ENCODE peak calls at places on chromosomes 12 and 14, in five cellular contexts. Z is AG09309, C is prostate gland, F is AG10803, N is kidney. I is an unnamed sample.

GRCh38 chr12:98644433-98644711 is 216 bp downstream of the IKBIP start:
- DNase-seq in Z (peak), N (no peak), C (peak), F (no peak), I (peak)

GRCh38 chr12:104360988-104361707 is 57.6 kb downstream of the EID3 start:
- DNase-seq in C (no peak), Z (no peak), F (no peak), N (no peak), I (no peak)

GRCh38 chr12:19885092-19885813 is 446.0 kb downstream of the AEBP2 start:
- DNase-seq in N (no peak), F (peak), Z (no peak), C (no peak), I (no peak)

GRCh38 chr14:31855262-31855661 is 221.8 kb upstream of the ARHGAP5 start:
- DNase-seq in F (peak), C (no peak), Z (no peak), N (no peak), I (no peak)

GRCh38 chr12:28872654-28873268 is 276.3 kb upstream of the FAR2 start:
- DNase-seq in Z (no peak), N (no peak), F (peak), C (no peak), I (peak)

GRCh38 chr12:26205298-26205697 is 9.9 kb downstream of the SSPN start:
- DNase-seq in C (no peak), F (no peak), N (no peak), Z (no peak), I (no peak)

GRCh38 chr14:22657861-22658260 is 13.7 kb upstream of the OR6J1 start:
- DNase-seq in C (no peak), N (no peak), F (peak), Z (no peak), I (peak)

GRCh38 chr12:117127933-117128823 is 29.0 kb upstream of the TESC start:
- DNase-seq in F (no peak), C (no peak), Z (no peak), N (no peak), I (peak)

GRCh38 chr14:103624860-103625259 is 4.2 kb upstream of the KLC1 start:
- DNase-seq in N (peak), F (peak), C (peak), Z (no peak), I (peak)

GRCh38 chr12:92739099-92739498 is 36.3 kb downstream of the PLEKHG7 start:
- DNase-seq in Z (no peak), N (no peak), C (no peak), F (peak), I (no peak)

GRCh38 chr14:66405158-66405557 is 81.0 kb upstream of the CCDC196 start:
- DNase-seq in C (no peak), F (no peak), Z (no peak), N (no peak), I (peak)

GRCh38 chr12:105567061-105567460 is 236.6 kb downstream of the C12orf75 start:
- DNase-seq in Z (no peak), N (no peak), C (no peak), F (no peak), I (peak)

GRCh38 chr14:101103321-101103901 is 199.9 kb upstream of the RTL1 start:
- DNase-seq in N (peak), C (no peak), F (no peak), Z (no peak), I (no peak)

GRCh38 chr14:35576260-35576659 is 42.3 kb downstream of the INSM2 start:
- DNase-seq in F (no peak), Z (no peak), N (no peak), C (no peak), I (peak)

GRCh38 chr12:66516133-66516532 is 162.7 kb downstream of the GRIP1 start:
- DNase-seq in F (peak), C (no peak), N (no peak), Z (no peak), I (no peak)

GRCh38 chr12:14774944-14775651 is 28.2 kb downstream of the WBP11 start:
- DNase-seq in Z (peak), N (peak), F (peak), C (peak), I (peak)

GRCh38 chr12:79549531-79550271 is 141.1 kb downstream of the PAWR start:
- DNase-seq in F (peak), C (no peak), N (no peak), Z (peak), I (no peak)

GRCh38 chr12:42361909-42362706 is 36.1 kb downstream of the PPHLN1 start:
- DNase-seq in C (no peak), N (no peak), F (no peak), Z (no peak), I (no peak)

GRCh38 chr12:49538740-49539403 is at the start of gene KCNH3:
- DNase-seq in N (peak), C (peak), F (peak), Z (no peak), I (peak)

GRCh38 chr12:53152390-53152789 is 28.1 kb upstream of the ZNF740 start:
- DNase-seq in F (no peak), C (no peak), Z (no peak), N (no peak), I (no peak)

GRCh38 chr12:55797068-55797467 is 20.5 kb downstream of the SARNP start:
- DNase-seq in F (peak), N (no peak), C (peak), Z (no peak), I (peak)

GRCh38 chr12:98635657-98636323 is 8.8 kb downstream of the IKBIP start:
- DNase-seq in C (no peak), Z (peak), F (peak), N (no peak), I (peak)

GRCh38 chr12:56867216-56867615 is 67.0 kb downstream of the SDR9C7 start:
- DNase-seq in F (no peak), Z (no peak), C (no peak), N (no peak), I (no peak)

GRCh38 chr12:118052324-118053070 is 8.5 kb downstream of the WSB2 start:
- DNase-seq in F (peak), N (peak), Z (peak), C (peak), I (peak)

GRCh38 chr14:96260341-96260821 is 4.4 kb downstream of the BDKRB1 start:
- DNase-seq in Z (peak), N (no peak), C (no peak), F (peak), I (no peak)

GRCh38 chr12:70645494-70646317 is 8.5 kb upstream of the PTPRB start:
- DNase-seq in F (peak), C (peak), Z (peak), N (peak), I (peak)

GRCh38 chr14:65332141-65332871 is 80.2 kb upstream of the FUT8 start:
- DNase-seq in N (no peak), F (peak), C (no peak), Z (no peak), I (peak)

GRCh38 chr14:104524726-104525125 is 54.8 kb upstream of the C14orf180 start:
- DNase-seq in F (no peak), Z (no peak), C (no peak), N (peak), I (no peak)

DNA sequence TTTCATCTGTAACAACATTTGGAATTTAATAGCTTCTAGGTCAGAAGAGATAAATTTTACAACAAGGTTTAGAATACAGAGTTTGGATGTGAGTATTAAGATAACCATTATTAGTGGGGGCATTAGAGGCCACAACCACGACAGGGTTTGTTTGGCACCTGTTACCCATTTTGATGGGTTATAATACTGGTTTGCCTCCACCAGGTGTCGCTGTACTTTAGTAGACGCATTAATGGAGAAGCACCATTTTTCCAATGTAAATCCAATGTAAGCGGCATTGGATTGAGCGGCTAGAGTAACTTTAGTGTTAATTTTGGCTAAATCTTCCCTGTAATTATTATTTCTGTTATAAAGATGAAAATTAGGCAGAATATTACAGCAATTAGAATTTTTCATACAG is 136.2 kb downstream of the SLCO1B3 start:
- DNase-seq in F (no peak), N (no peak), C (no peak), Z (no peak), I (peak)
- H3K4me3 ChIP-seq in F (no peak), N (no peak), C (no peak), Z (no peak), I (no peak)

DNA sequence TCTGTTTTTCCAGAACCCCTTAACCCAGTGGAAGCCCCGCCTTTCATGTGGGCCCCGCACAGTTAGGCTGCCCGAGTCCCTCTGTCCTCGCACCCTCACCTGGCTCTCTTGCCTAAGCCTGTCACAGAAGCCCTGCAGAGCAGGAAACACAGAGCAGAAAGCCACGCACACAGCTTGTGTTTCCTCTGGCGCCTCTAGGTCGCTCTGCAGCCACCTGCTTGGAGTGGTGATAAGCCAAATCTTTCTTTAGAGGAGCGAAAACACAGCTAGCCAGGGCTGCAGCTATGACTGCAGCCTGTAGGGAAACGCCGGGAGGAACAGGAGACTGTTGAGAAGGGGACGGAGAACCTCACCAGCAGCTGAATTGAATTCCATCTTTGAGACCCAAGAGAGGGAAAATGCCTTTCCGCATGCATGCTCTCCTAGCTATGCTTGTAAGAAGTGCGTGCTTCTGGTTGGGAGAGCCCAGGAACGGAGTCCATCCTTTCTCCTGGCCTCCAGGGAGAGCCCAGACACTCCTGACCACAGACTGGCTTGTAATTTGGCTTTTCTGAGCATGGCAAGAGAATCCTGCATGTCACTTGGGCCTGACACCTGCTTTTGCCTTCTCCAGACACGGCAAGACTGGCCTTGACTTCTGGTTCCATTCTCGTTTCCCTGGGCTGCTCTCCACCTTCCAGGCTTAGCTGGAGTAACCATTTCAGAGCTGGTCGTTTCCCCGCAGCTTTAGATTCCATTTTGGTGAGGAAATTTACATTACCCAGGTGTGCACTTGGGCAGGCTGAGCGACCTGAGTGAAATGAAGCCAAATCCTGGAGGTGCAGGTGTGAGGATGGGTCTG is 301.6 kb downstream of the CACNA1C start:
- DNase-seq in Z (no peak), F (no peak), N (no peak), C (no peak), I (no peak)
- TF ChIP-seq CTCF in Z (no peak), F (no peak), N (no peak), C (no peak), I (no peak)

GRCh38 chr12:131844140-131844539 is 15.9 kb downstream of the MMP17 start:
- DNase-seq in N (no peak), Z (no peak), C (no peak), F (no peak), I (no peak)
- H3K4me3 ChIP-seq in N (no peak), Z (no peak), C (no peak), F (no peak), I (no peak)

GRCh38 chr12:11431486-11431885 is 36.1 kb upstream of the PRB2 start:
- DNase-seq in Z (no peak), F (no peak), C (no peak), N (no peak), I (no peak)
- TF ChIP-seq CTCF in Z (no peak), F (no peak), C (no peak), N (no peak), I (no peak)

DNA sequence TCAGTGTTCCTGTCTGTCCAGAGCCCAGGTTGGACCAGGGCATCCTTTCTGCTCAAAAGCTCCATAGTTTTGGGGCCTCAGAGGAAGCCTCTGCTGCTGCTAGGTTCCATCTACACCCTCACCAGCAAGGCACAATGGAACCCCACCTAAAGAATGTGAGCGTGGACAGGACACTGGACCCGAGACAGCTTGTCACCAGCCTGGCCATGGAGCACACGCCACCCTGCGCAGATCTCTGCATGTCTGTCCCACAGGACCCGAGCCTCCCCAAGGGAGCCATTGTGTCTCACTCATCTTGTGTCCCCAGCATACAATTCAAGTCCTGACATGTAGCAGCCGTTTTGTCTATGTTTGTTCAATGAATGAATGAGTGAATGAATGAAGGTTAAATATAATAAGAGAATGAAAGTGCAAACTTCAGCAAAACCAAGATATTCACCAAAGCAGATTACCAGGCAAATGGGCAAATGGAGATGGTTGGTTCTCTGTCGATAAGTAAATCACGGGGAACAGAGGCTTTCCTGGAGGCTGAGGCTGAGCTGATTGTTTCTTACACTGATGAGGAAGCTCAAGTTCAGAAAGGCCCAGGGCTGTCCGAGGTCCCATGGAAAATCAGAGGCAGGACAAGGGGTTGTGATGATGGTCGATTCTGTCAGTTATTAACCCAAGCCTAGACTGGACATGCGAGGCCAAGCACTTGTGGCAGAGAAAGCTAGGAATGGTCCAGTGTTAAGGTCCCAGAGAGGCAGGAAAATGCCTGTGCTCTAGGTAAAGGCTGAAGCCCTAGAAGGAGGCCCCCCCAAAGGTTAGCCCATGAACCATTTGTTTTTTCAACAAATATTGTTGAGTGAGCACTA is 27.0 kb downstream of the SERPINA3 start:
- DNase-seq in F (no peak), C (no peak), N (no peak), Z (no peak), I (no peak)
- H3K4me3 ChIP-seq in F (no peak), C (no peak), N (no peak), Z (no peak), I (no peak)

GRCh38 chr14:29518335-29518734 is 409.3 kb downstream of the PRKD1 start:
- DNase-seq in N (no peak), C (no peak), F (peak), Z (no peak), I (no peak)

GRCh38 chr14:29527286-29527685 is 400.4 kb downstream of the PRKD1 start:
- DNase-seq in F (no peak), C (no peak), Z (no peak), N (no peak), I (no peak)

DNA sequence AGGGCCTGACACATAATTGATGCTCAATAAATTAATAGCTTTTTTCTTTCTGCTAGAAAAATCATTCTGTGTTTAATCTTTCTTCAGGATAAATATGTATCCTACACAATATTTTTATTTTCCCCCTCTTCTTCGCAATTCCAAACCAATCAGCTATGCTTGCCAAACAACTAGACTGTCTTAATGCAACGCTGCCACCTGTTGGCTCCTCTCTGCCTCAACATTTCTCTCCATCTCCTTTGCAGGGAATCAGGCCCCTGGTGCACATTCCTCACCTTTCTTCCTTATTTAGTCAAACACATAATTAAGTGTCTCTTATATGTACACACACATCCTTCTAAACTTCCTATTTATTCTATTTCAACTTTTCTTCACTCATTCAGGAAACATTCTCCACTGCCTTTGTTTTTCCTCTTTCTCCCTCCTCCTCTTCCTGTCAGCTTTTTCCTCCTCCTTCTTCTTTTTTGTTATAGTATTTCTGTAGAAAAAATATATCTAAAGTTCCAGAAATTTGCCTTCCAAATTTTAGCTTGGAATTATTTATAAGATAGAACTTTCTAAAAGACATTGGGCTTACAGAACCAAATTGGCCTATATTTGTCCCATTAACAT is 406.0 kb downstream of the PRKD1 start:
- DNase-seq in Z (no peak), C (no peak), N (no peak), F (no peak), I (peak)
- TF ChIP-seq CTCF in Z (peak), C (no peak), N (no peak), F (peak), I (peak)

DNA sequence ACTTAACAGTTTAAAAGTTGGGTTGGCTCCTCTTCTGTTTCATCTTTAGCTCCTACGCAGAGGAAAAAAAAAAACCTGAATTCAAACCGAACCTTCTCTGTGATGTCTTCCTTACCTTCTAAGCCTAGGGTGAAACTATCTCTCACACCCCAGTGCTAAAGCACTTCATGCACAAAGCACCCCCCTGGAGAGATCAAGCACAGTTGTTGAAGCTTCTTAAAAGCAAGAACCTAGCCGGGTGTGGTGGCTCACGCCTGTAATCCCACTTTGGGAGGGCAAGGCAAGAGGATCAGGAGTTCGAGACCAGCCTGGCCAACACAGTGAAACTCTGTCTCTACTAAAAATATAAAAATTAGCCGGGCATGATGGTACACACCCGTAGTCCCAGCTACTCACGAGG is 37.5 kb downstream of the CORO1C start:
- DNase-seq in C (no peak), N (no peak), Z (no peak), F (no peak), I (no peak)
- H3K4me3 ChIP-seq in C (no peak), N (no peak), Z (no peak), F (no peak), I (no peak)

DNA sequence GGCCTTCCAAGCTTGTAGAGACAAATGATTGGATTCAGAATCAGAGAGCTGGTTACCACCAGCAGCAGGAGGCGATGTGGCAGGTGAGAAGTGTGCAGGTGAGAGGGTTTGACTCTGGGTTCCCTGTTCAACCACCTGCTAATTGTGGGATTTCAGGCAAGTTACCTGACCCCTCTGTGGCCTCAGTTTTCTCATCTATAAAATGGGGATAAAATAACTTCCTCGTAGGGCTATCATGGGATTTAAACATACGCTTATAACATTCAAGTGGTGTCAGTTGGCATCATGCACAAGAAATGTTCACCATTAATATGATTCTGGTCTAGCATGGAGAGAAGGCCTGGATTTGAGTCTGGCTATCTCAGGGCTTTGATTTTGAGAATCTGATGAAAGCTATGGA is 143.8 kb upstream of the MYL2 start:
- DNase-seq in C (no peak), Z (no peak), N (no peak), F (no peak), I (no peak)
- TF ChIP-seq CTCF in C (no peak), Z (no peak), N (no peak), F (no peak), I (no peak)

DNA sequence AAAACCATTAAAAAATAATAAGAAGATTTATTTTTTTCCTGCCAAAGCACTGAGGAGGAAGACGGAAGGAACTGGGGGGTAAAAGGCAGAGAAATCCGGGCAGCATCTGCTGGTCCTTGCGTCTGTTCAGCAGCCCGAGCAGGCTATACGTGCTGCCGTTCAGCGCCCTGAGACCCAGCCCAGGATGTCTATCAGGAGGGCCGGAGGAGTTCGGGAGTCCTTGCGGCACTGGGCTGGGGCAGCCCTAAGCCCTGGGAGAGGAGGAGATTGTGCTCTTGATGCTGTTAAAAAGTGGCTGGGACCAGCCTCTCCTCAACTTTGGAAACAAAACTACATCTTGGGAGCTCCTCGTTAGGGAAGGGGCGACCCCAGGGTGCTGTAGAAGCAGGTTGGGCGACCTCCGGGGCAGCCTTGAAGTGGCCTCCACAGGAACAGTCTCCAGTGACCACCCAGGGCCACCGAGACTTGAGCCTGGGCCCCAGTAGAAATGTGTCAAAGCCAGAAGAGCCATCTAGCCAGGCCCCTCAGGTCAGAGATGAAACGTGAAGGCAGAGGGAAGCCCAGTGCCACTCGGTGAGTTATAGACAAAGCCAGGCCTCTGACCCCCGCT is 14.3 kb downstream of the PGF start:
- DNase-seq in N (peak), Z (no peak), C (no peak), F (no peak), I (no peak)
- H3K4me3 ChIP-seq in N (no peak), Z (no peak), C (no peak), F (no peak), I (no peak)